ENCODE peak calls at places on chromosomes 1 and 21, in seven cellular contexts. S is hepatocyte, Y is transverse colon, C is left lung, D is choroid plexus epithelial cell, R is GM12864, X is uterus. G is an unnamed sample.

GRCh38 chr1:975896-976683 is 5.8 kb downstream of the PERM1 start:
- DNase-seq in D (peak; percentile 42), Y (peak; percentile 67), X (no peak), S (peak; percentile 90), C (peak; percentile 89), R (no peak), G (peak; percentile 84)

GRCh38 chr1:53327183-53327941 is 508 bp downstream of the LRP8 start:
- DNase-seq in X (no peak), R (no peak), S (peak; percentile 46), C (peak; percentile 87), Y (peak; percentile 26), D (peak; percentile 33), G (peak; percentile 69)

GRCh38 chr1:49181033-49181432 is 404.3 kb upstream of the BEND5 start:
- DNase-seq in R (no peak), X (no peak), Y (no peak), S (no peak), D (no peak), C (no peak), G (no peak)

GRCh38 chr1:37274896-37275631 is 199.3 kb upstream of the ZC3H12A start:
- DNase-seq in D (no peak), X (no peak), Y (no peak), C (no peak), R (no peak), S (no peak), G (no peak)

GRCh38 chr1:150963535-150964489 is 10.8 kb downstream of the CERS2 start:
- DNase-seq in C (no peak), R (no peak), Y (no peak), X (no peak), D (no peak), S (no peak), G (no peak)

GRCh38 chr1:160494620-160495019 is 28.4 kb downstream of the SLAMF6 start:
- DNase-seq in Y (no peak), D (peak; percentile 16), R (no peak), X (no peak), C (no peak), S (peak; percentile 14), G (no peak)

GRCh38 chr1:187605736-187606135 is 777.0 kb downstream of the PLA2G4A start:
- DNase-seq in C (no peak), R (no peak), X (no peak), Y (no peak), S (no peak), D (no peak), G (no peak)

GRCh38 chr1:202811296-202812175 is 782 bp downstream of the PCAT6 start:
- DNase-seq in X (peak; percentile 26), R (no peak), S (peak; percentile 54), Y (peak; percentile 44), C (peak; percentile 84), D (no peak), G (peak; percentile 56)

GRCh38 chr21:43859747-43860214 is 5.2 kb upstream of the AGPAT3 start:
- DNase-seq in X (no peak), C (no peak), R (no peak), D (peak; percentile 12), S (no peak), Y (no peak), G (no peak)

GRCh38 chr1:244353572-244354091 is 98.1 kb downstream of the ADSS2 start:
- DNase-seq in S (peak; percentile 83), Y (peak; percentile 68), D (peak; percentile 84), C (no peak), X (peak; percentile 30), R (peak; percentile 61), G (peak; percentile 51)

GRCh38 chr1:53557369-53557768 is 98.2 kb downstream of the DMRTB1 start:
- DNase-seq in R (no peak), X (peak; percentile 2), Y (peak; percentile 3), D (no peak), S (no peak), C (no peak), G (no peak)

GRCh38 chr21:46065215-46065992 is 32.5 kb upstream of the COL6A2 start:
- DNase-seq in S (peak; percentile 45), R (no peak), X (peak; percentile 79), C (peak; percentile 70), D (peak; percentile 58), Y (peak; percentile 55), G (no peak)

GRCh38 chr1:58783090-58783992 is 506 bp downstream of the JUN start:
- DNase-seq in Y (peak; percentile 66), S (peak; percentile 68), R (no peak), X (peak; percentile 56), C (peak; percentile 89), D (peak; percentile 76), G (peak; percentile 45)

GRCh38 chr1:58768971-58769808 is 14.7 kb downstream of the JUN start:
- DNase-seq in D (peak; percentile 77), Y (peak; percentile 78), C (peak; percentile 82), X (peak; percentile 85), R (no peak), S (peak; percentile 79), G (peak; percentile 31)

GRCh38 chr1:38062361-38063288 is 16.0 kb upstream of the POU3F1 start:
- DNase-seq in Y (no peak), S (no peak), X (no peak), R (no peak), C (no peak), D (no peak), G (no peak)

GRCh38 chr1:83102630-83103071 is 896.3 kb downstream of the TTLL7 start:
- DNase-seq in R (no peak), S (peak; percentile 31), D (peak; percentile 15), Y (no peak), C (no peak), X (no peak), G (no peak)

GRCh38 chr1:20546637-20547036 is 5.7 kb upstream of the FAM43B start:
- DNase-seq in D (no peak), R (no peak), X (no peak), C (no peak), Y (no peak), S (no peak), G (no peak)

GRCh38 chr1:206890125-206890637 is 7.1 kb upstream of the IL24 start:
- DNase-seq in C (no peak), R (no peak), X (no peak), Y (no peak), D (peak; percentile 51), S (no peak), G (no peak)

GRCh38 chr21:16134134-16134533 is 404.4 kb downstream of the USP25 start:
- DNase-seq in Y (no peak), C (no peak), S (no peak), X (no peak), D (no peak), R (no peak), G (no peak)

GRCh38 chr1:235783148-235783776 is 83.4 kb downstream of the LYST start:
- DNase-seq in D (peak; percentile 69), X (no peak), Y (no peak), R (no peak), S (peak; percentile 53), C (no peak), G (no peak)

GRCh38 chr1:220514256-220514655 is 13.7 kb upstream of the MARK1 start:
- DNase-seq in S (no peak), R (no peak), X (no peak), C (no peak), Y (no peak), D (no peak), G (no peak)

GRCh38 chr1:220516014-220516721 is 11.8 kb upstream of the MARK1 start:
- DNase-seq in X (no peak), S (no peak), R (no peak), D (no peak), Y (no peak), C (no peak), G (no peak)

GRCh38 chr1:220511183-220511582 is 16.8 kb upstream of the MARK1 start:
- DNase-seq in X (no peak), S (no peak), Y (no peak), R (no peak), D (no peak), C (no peak), G (no peak)

GRCh38 chr1:220513834-220514233 is 14.1 kb upstream of the MARK1 start:
- DNase-seq in S (no peak), R (no peak), X (no peak), D (no peak), C (no peak), Y (no peak), G (no peak)

DNA sequence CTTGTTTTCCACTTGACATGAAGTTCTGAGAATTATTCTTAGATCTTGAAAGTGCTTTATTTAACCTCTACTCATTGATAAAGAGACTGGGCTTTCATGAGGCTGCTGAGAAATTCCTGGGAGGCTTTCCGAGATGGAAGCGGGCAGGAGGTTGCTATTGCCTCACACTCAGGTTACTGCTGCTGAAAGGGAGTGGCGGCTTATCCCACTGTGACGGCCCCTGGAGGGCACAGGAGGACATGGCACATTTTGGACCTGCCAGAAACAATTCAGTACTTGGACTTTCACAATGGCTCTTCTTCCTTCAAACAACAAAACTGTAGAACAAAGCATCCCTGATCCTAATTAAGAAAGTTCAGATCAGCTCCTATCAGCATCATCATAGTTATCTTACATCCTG is 16.2 kb upstream of the MARK1 start:
- DNase-seq in X (no peak), R (no peak), Y (no peak), D (no peak), S (peak; percentile 35), C (no peak), G (no peak)
- TF ChIP-seq CTCF in X (no peak), R (no peak), Y (no peak), D (no peak), S (no peak), C (no peak), G (no peak)

GRCh38 chr1:18398791-18399551 is 81.8 kb upstream of the KLHDC7A start:
- DNase-seq in S (no peak), D (no peak), Y (no peak), X (no peak), R (no peak), C (no peak), G (no peak)
- TF ChIP-seq CTCF in S (no peak), D (no peak), Y (no peak), X (no peak), R (peak; percentile 13), C (no peak), G (no peak)

GRCh38 chr1:197633447-197634039 is 141.7 kb downstream of the DENND1B start:
- DNase-seq in Y (no peak), S (no peak), D (no peak), X (no peak), C (peak; percentile 8), R (no peak), G (no peak)

GRCh38 chr1:197637406-197637805 is 137.9 kb downstream of the DENND1B start:
- DNase-seq in D (no peak), R (no peak), C (no peak), X (no peak), S (no peak), Y (no peak), G (no peak)

GRCh38 chr1:197632651-197633050 is 142.6 kb downstream of the DENND1B start:
- DNase-seq in C (no peak), X (no peak), S (no peak), Y (no peak), D (no peak), R (no peak), G (no peak)

DNA sequence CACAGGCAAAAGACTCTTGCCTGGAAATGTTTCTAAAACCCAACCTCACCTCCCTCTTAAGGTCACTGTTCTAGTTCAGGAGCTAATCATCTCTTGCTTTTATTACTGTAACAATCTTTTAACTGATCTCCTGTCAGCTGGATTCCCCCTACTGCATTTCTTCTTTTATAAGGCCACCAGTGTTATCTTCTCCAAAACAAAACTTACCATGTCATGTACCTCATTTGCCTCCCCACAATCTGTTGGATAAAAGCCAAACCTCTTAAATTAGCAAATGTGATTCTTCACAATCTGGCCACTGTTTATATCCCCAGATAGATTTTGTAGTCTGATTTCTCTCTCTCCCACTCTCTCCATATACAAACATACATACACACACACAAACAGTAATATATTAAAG is 143.3 kb downstream of the DENND1B start:
- DNase-seq in R (no peak), C (no peak), D (no peak), S (no peak), Y (no peak), X (no peak), G (no peak)
- TF ChIP-seq CTCF in R (no peak), C (no peak), D (no peak), S (no peak), Y (no peak), X (no peak), G (no peak)

GRCh38 chr21:25887166-25887565 is 152.4 kb downstream of the GABPA start:
- DNase-seq in C (no peak), S (no peak), Y (peak; percentile 71), D (peak; percentile 37), R (no peak), X (no peak), G (no peak)
- TF ChIP-seq CTCF in C (no peak), S (no peak), Y (peak; percentile 26), D (peak; percentile 54), R (peak; percentile 23), X (no peak), G (no peak)

G was measured in GM20000.